ENCODE peak calls at places on chromosomes 7 and 10, in nine cellular contexts. E is colonic mucosa; I is lower lobe of right lung; C is GM06990; V is CD4-positive, alpha-beta memory T cell; W is testis; Z is thoracic aorta; L is BJ; T is endothelial cell of umbilical vein. H is an unnamed sample.

GRCh38 chr10:120451968-120452367 is 5.1 kb upstream of the PLPP4 start:
- DNase-seq in E (no peak), C (no peak), V (no peak), T (no peak), Z (no peak), W (no peak), L (no peak), I (no peak), H (no peak)

GRCh38 chr10:128078136-128078969 is 47.9 kb downstream of the MKI67 start:
- DNase-seq in T (peak; percentile 39), E (peak; percentile 43), L (no peak), C (no peak), I (no peak), Z (no peak), V (no peak), W (no peak), H (no peak)

GRCh38 chr10:50605280-50606270 is 18.2 kb downstream of the SGMS1 start:
- DNase-seq in V (no peak), L (peak; percentile 82), I (no peak), Z (no peak), E (peak; percentile 54), T (peak; percentile 84), W (peak; percentile 49), C (peak; percentile 7), H (peak; percentile 76)

GRCh38 chr7:98199131-98199530 is 12.1 kb upstream of the BHLHA15 start:
- DNase-seq in T (no peak), E (no peak), C (no peak), I (no peak), Z (no peak), V (no peak), L (no peak), W (no peak), H (no peak)

GRCh38 chr7:43938892-43939482 is 12.8 kb downstream of the UBE2D4 start:
- DNase-seq in V (no peak), Z (no peak), C (no peak), L (no peak), W (no peak), E (no peak), T (no peak), I (no peak), H (no peak)

GRCh38 chr10:11742009-11742778 is at the start of gene ECHDC3:
- DNase-seq in Z (no peak), L (no peak), T (peak; percentile 47), I (peak; percentile 90), C (peak; percentile 69), V (peak; percentile 17), E (peak; percentile 70), W (peak; percentile 72), H (peak; percentile 61)

GRCh38 chr7:27418544-27418943 is 175.9 kb downstream of the EVX1 start:
- DNase-seq in T (peak; percentile 20), L (no peak), Z (no peak), I (no peak), V (no peak), W (no peak), E (no peak), C (no peak), H (no peak)

GRCh38 chr7:51009716-51010496 is 227.2 kb upstream of the GRB10 start:
- DNase-seq in L (no peak), V (no peak), W (no peak), I (no peak), T (peak; percentile 5), Z (no peak), C (no peak), E (no peak), H (no peak)

GRCh38 chr10:116771101-116771705 is 28.8 kb upstream of the HSPA12A start:
- DNase-seq in Z (no peak), L (peak; percentile 47), T (no peak), E (peak; percentile 50), I (no peak), V (no peak), W (peak; percentile 76), C (no peak), H (peak; percentile 80)

GRCh38 chr10:30990971-30991646 is 40.6 kb downstream of the ZNF438 start:
- DNase-seq in T (no peak), E (no peak), W (no peak), Z (no peak), C (no peak), I (no peak), V (no peak), L (no peak), H (no peak)

GRCh38 chr10:79391231-79392019 is 44.2 kb downstream of the PPIF start:
- DNase-seq in Z (peak; percentile 0), I (peak; percentile 24), T (no peak), C (no peak), V (no peak), W (no peak), L (no peak), E (peak; percentile 16), H (peak; percentile 34)

GRCh38 chr7:81616951-81617350 is 152.9 kb downstream of the HGF start:
- DNase-seq in W (no peak), I (no peak), L (no peak), T (peak; percentile 46), C (no peak), Z (no peak), V (no peak), E (no peak), H (no peak)

GRCh38 chr7:104951546-104951945 is 62.5 kb upstream of the KMT2E start:
- DNase-seq in L (no peak), I (no peak), E (no peak), C (no peak), W (no peak), T (no peak), V (no peak), Z (no peak), H (no peak)

GRCh38 chr10:5560142-5560843 is 35.5 kb downstream of the CALML3 start:
- DNase-seq in C (no peak), E (no peak), Z (no peak), I (no peak), W (no peak), V (no peak), L (no peak), T (peak; percentile 24), H (no peak)

GRCh38 chr7:129664029-129665012 is 52.8 kb downstream of the NRF1 start:
- DNase-seq in W (no peak), T (peak; percentile 75), E (no peak), I (no peak), V (peak; percentile 7), Z (no peak), L (peak; percentile 28), C (no peak), H (no peak)

GRCh38 chr7:129657363-129657762 is 45.8 kb downstream of the NRF1 start:
- DNase-seq in V (no peak), C (no peak), W (no peak), L (no peak), E (no peak), I (no peak), T (no peak), Z (no peak), H (no peak)

GRCh38 chr7:129665013-129665401 is 53.5 kb downstream of the NRF1 start:
- DNase-seq in V (no peak), E (no peak), Z (no peak), W (no peak), I (no peak), C (no peak), T (peak; percentile 54), L (peak; percentile 49), H (peak; percentile 79)

GRCh38 chr7:129667116-129667515 is 55.6 kb downstream of the NRF1 start:
- DNase-seq in T (no peak), W (no peak), Z (no peak), I (no peak), L (no peak), V (no peak), C (no peak), E (no peak), H (no peak)

DNA sequence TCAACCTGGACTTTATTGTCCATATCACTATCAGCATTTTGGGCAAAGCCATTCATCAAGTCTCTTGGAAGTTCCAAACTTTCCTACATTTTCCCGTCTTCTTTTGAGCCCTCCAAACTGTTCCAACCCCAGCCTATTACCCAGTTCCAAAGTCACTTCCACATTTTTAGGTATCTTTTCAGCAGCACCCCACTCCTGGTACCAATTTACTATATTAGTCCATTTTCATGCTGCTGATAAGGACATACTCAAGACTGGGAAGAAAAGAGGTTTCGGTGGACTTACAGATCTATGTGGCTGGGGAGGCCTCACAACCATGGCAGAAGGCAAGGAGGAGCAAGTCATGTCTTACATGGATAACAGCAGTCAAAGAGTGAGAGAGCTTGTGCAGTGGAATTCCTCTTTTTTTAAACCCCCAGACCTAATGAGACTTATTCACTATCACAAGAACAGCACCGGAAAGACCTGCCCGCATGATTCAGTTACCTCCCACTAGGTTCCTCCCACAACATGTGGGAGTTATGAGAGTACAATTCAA is 50.2 kb downstream of the NRF1 start:
- DNase-seq in I (no peak), E (no peak), W (no peak), T (no peak), C (no peak), L (no peak), Z (no peak), V (no peak), H (no peak)
- H3K4me3 ChIP-seq in I (no peak overlapping the region), E (no peak overlapping the region), W (no peak overlapping the region), T (no peak overlapping the region), C (no peak overlapping the region), L (no peak overlapping the region), Z (no peak overlapping the region), V (no peak overlapping the region), H (no peak overlapping the region)

GRCh38 chr10:32436215-32436614 is 9.7 kb upstream of the CCDC7 start:
- DNase-seq in V (no peak), W (no peak), E (no peak), Z (no peak), I (no peak), L (no peak), C (no peak), T (no peak), H (no peak)

GRCh38 chr10:32437334-32437733 is 8.6 kb upstream of the CCDC7 start:
- DNase-seq in V (no peak), W (no peak), E (no peak), L (no peak), I (no peak), Z (no peak), C (no peak), T (no peak), H (no peak)

DNA sequence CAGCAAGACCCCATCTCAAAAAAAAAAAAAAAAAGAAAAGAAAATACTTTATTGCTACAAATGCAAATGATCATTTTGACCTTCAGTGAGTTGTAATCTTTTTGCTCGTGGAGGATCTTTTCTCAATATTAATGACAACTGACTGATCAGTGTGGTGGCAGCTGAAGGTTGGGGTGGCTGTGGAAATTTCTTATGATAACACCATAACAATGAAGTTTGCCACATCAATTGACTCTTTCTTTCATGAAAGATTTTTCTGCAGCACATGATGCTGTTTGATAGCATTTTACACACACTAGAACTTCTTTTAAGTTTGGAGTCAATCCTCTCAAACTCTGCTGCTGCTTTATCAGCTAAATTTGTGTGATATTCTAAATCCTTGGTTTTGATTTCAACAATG is 12.4 kb upstream of the CCDC7 start:
- DNase-seq in C (no peak), E (no peak), W (no peak), T (no peak), L (no peak), Z (no peak), V (no peak), I (no peak), H (no peak)
- H3K36me3 ChIP-seq in C (no peaks in the 10 kb centered on the region), E (no peaks in the 10 kb centered on the region), W (no peaks in the 10 kb centered on the region), T (no peaks in the 10 kb centered on the region), L (no peaks in the 10 kb centered on the region), Z (no peaks in the 10 kb centered on the region), V (no peaks in the 10 kb centered on the region), I (no peaks in the 10 kb centered on the region), H (no peaks in the 10 kb centered on the region)

GRCh38 chr10:58515296-58515956 is 2.8 kb downstream of the BICC1 start:
- DNase-seq in W (no peak), L (no peak), Z (no peak), C (no peak), E (no peak), V (no peak), I (no peak), T (no peak), H (no peak)
- H3K4me3 ChIP-seq in W (no peak overlapping the region), L (peak overlapping the region; percentile 95), Z (peak overlapping the region; percentile 86), C (no peak overlapping the region), E (no peak overlapping the region), V (no peak overlapping the region), I (peak overlapping the region; percentile 64), T (no peak overlapping the region), H (no peak overlapping the region)

GRCh38 chr7:10981317-10981716 is 7.6 kb downstream of the PHF14 start:
- DNase-seq in W (no peak), E (no peak), I (no peak), L (no peak), T (no peak), V (no peak), Z (no peak), C (no peak), H (no peak)
- H3K36me3 ChIP-seq in W (no peaks in the 10 kb centered on the region), E (no peaks in the 10 kb centered on the region), I (peaks cover 7% of the 10 kb centered on the region), L (peaks cover 2% of the 10 kb centered on the region), T (peaks cover 5% of the 10 kb centered on the region), V (no peaks in the 10 kb centered on the region), Z (no peaks in the 10 kb centered on the region), C (peaks cover 1% of the 10 kb centered on the region), H (no peaks in the 10 kb centered on the region)